ENCODE peak calls at places on chromosomes 5 and 9, in five cellular contexts. G, H, K, U and D are unnamed samples.

GRCh38 chr5:170393958-170394357 is 4.8 kb upstream of the KCNMB1 start:
- DNase-seq in K (peak; percentile 47), G (no peak), H (no peak), U (no peak), D (no peak)

GRCh38 chr5:32710859-32711692 is at the start of gene NPR3:
- DNase-seq in G (peak; percentile 9), U (no peak), K (no peak), H (no peak), D (no peak)

GRCh38 chr9:117464941-117465616 is 50.2 kb upstream of the ASTN2 start:
- DNase-seq in H (no peak), U (no peak), K (no peak), G (no peak), D (no peak)

GRCh38 chr9:110382731-110383130 is 45.1 kb upstream of the TXNDC8 start:
- DNase-seq in U (no peak), H (no peak), K (no peak), G (no peak), D (no peak)

GRCh38 chr5:156411131-156411727 is 84.3 kb downstream of the SGCD start:
- DNase-seq in G (no peak), K (no peak), H (no peak), U (no peak), D (no peak)

GRCh38 chr5:140554454-140554853 is 2.8 kb downstream of the SRA1 start:
- DNase-seq in U (no peak), H (no peak), G (no peak), K (peak; percentile 34), D (no peak)

GRCh38 chr5:168420461-168420860 is 65.8 kb upstream of the RARS1 start:
- DNase-seq in K (no peak), H (no peak), G (no peak), U (no peak), D (no peak)

GRCh38 chr9:134175291-134175807 is 11.0 kb upstream of the RNU6ATAC start:
- DNase-seq in H (no peak), K (peak; percentile 71), G (no peak), U (no peak), D (peak; percentile 43)

GRCh38 chr5:146313027-146313426 is 25.6 kb upstream of the POU4F3 start:
- DNase-seq in G (no peak), U (no peak), H (no peak), K (peak; percentile 81), D (peak; percentile 53)

GRCh38 chr5:142817031-142817430 is 46.9 kb downstream of the ARHGAP26 start:
- DNase-seq in U (no peak), K (no peak), G (no peak), H (no peak), D (no peak)